ENCODE peak calls at places on chromosomes 3 and 15, in five cellular contexts. One of them, this sample, is unnamed.

GRCh38 chr15:31472636-31473383 is 146.2 kb downstream of the KLF13 start:
- DNase-seq in stimulated activated CD8-positive, alpha-beta memory T cell treated with anti-CD3 and anti-CD28 coated beads, Interleukin-2, amount 100 ng/mL, for 1 hour: no peak
- DNase-seq in NCI-H345: no peak
- DNase-seq in skeletal muscle cell: no peak
- DNase-seq in HFF-Myc: no peak
- DNase-seq in this sample: peak

GRCh38 chr3:127655641-127656040 is 17.1 kb upstream of the ABTB1 start:
- DNase-seq in stimulated activated CD8-positive, alpha-beta memory T cell treated with anti-CD3 and anti-CD28 coated beads, Interleukin-2, amount 100 ng/mL, for 1 hour: no peak
- DNase-seq in NCI-H345: no peak
- DNase-seq in skeletal muscle cell: no peak
- DNase-seq in HFF-Myc: no peak
- DNase-seq in this sample: no peak

GRCh38 chr3:59406943-59407342 is 357.1 kb upstream of the CFAP20DC start:
- DNase-seq in stimulated activated CD8-positive, alpha-beta memory T cell treated with anti-CD3 and anti-CD28 coated beads, Interleukin-2, amount 100 ng/mL, for 1 hour: no peak
- DNase-seq in NCI-H345: no peak
- DNase-seq in skeletal muscle cell: no peak
- DNase-seq in HFF-Myc: no peak
- DNase-seq in this sample: no peak

GRCh38 chr15:82312611-82313349 is 36.5 kb downstream of the GOLGA6L10 start:
- DNase-seq in stimulated activated CD8-positive, alpha-beta memory T cell treated with anti-CD3 and anti-CD28 coated beads, Interleukin-2, amount 100 ng/mL, for 1 hour: no peak
- DNase-seq in NCI-H345: no peak
- DNase-seq in skeletal muscle cell: peak
- DNase-seq in HFF-Myc: no peak
- DNase-seq in this sample: no peak

GRCh38 chr3:52831500-52832301 is 1.2 kb upstream of the ITIH4 start:
- DNase-seq in stimulated activated CD8-positive, alpha-beta memory T cell treated with anti-CD3 and anti-CD28 coated beads, Interleukin-2, amount 100 ng/mL, for 1 hour: no peak
- DNase-seq in NCI-H345: peak
- DNase-seq in skeletal muscle cell: peak
- DNase-seq in HFF-Myc: peak
- DNase-seq in this sample: no peak

GRCh38 chr3:28612232-28612631 is 263.6 kb upstream of the AZI2 start:
- DNase-seq in stimulated activated CD8-positive, alpha-beta memory T cell treated with anti-CD3 and anti-CD28 coated beads, Interleukin-2, amount 100 ng/mL, for 1 hour: no peak
- DNase-seq in NCI-H345: peak
- DNase-seq in skeletal muscle cell: no peak
- DNase-seq in HFF-Myc: no peak
- DNase-seq in this sample: no peak

GRCh38 chr3:132637590-132637989 is 22.0 kb downstream of the ACAD11 start:
- DNase-seq in stimulated activated CD8-positive, alpha-beta memory T cell treated with anti-CD3 and anti-CD28 coated beads, Interleukin-2, amount 100 ng/mL, for 1 hour: no peak
- DNase-seq in NCI-H345: no peak
- DNase-seq in skeletal muscle cell: no peak
- DNase-seq in HFF-Myc: no peak
- DNase-seq in this sample: no peak

GRCh38 chr3:73419179-73419803 is 205.4 kb downstream of the PDZRN3 start:
- DNase-seq in stimulated activated CD8-positive, alpha-beta memory T cell treated with anti-CD3 and anti-CD28 coated beads, Interleukin-2, amount 100 ng/mL, for 1 hour: no peak
- DNase-seq in NCI-H345: no peak
- DNase-seq in skeletal muscle cell: peak
- DNase-seq in HFF-Myc: no peak
- DNase-seq in this sample: no peak

GRCh38 chr3:190617185-190617584 is 103.3 kb downstream of the IL1RAP start:
- DNase-seq in stimulated activated CD8-positive, alpha-beta memory T cell treated with anti-CD3 and anti-CD28 coated beads, Interleukin-2, amount 100 ng/mL, for 1 hour: no peak
- DNase-seq in NCI-H345: no peak
- DNase-seq in skeletal muscle cell: no peak
- DNase-seq in HFF-Myc: no peak
- DNase-seq in this sample: no peak

GRCh38 chr15:93422476-93422875 is 333.5 kb upstream of the RGMA start:
- DNase-seq in stimulated activated CD8-positive, alpha-beta memory T cell treated with anti-CD3 and anti-CD28 coated beads, Interleukin-2, amount 100 ng/mL, for 1 hour: no peak
- DNase-seq in NCI-H345: no peak
- DNase-seq in skeletal muscle cell: no peak
- DNase-seq in HFF-Myc: no peak
- DNase-seq in this sample: no peak

GRCh38 chr15:84398763-84399701 is 163.5 kb downstream of the GOLGA6L4 start:
- DNase-seq in stimulated activated CD8-positive, alpha-beta memory T cell treated with anti-CD3 and anti-CD28 coated beads, Interleukin-2, amount 100 ng/mL, for 1 hour: no peak
- DNase-seq in NCI-H345: no peak
- DNase-seq in skeletal muscle cell: no peak
- DNase-seq in HFF-Myc: no peak
- DNase-seq in this sample: no peak

GRCh38 chr3:194387926-194388418 is 11.1 kb downstream of the GP5 start:
- DNase-seq in stimulated activated CD8-positive, alpha-beta memory T cell treated with anti-CD3 and anti-CD28 coated beads, Interleukin-2, amount 100 ng/mL, for 1 hour: no peak
- DNase-seq in NCI-H345: no peak
- DNase-seq in skeletal muscle cell: no peak
- DNase-seq in HFF-Myc: no peak
- DNase-seq in this sample: no peak

GRCh38 chr15:63473999-63474809 is 30.2 kb upstream of the USP3 start:
- DNase-seq in stimulated activated CD8-positive, alpha-beta memory T cell treated with anti-CD3 and anti-CD28 coated beads, Interleukin-2, amount 100 ng/mL, for 1 hour: no peak
- DNase-seq in NCI-H345: no peak
- DNase-seq in skeletal muscle cell: no peak
- DNase-seq in HFF-Myc: no peak
- DNase-seq in this sample: peak

GRCh38 chr3:18423401-18424212 is 1.5 kb downstream of the SATB1 start:
- DNase-seq in stimulated activated CD8-positive, alpha-beta memory T cell treated with anti-CD3 and anti-CD28 coated beads, Interleukin-2, amount 100 ng/mL, for 1 hour: no peak
- DNase-seq in NCI-H345: peak
- DNase-seq in skeletal muscle cell: no peak
- DNase-seq in HFF-Myc: peak
- DNase-seq in this sample: no peak

GRCh38 chr3:71069797-71070196 is 513.7 kb downstream of the FOXP1 start:
- DNase-seq in stimulated activated CD8-positive, alpha-beta memory T cell treated with anti-CD3 and anti-CD28 coated beads, Interleukin-2, amount 100 ng/mL, for 1 hour: no peak
- DNase-seq in NCI-H345: peak
- DNase-seq in skeletal muscle cell: no peak
- DNase-seq in HFF-Myc: no peak
- DNase-seq in this sample: peak

GRCh38 chr15:74399511-74400312 is 32.3 kb upstream of the CYP11A1 start:
- DNase-seq in stimulated activated CD8-positive, alpha-beta memory T cell treated with anti-CD3 and anti-CD28 coated beads, Interleukin-2, amount 100 ng/mL, for 1 hour: no peak
- DNase-seq in NCI-H345: no peak
- DNase-seq in skeletal muscle cell: peak
- DNase-seq in HFF-Myc: no peak
- DNase-seq in this sample: no peak